ENCODE peak calls at places on chromosome 19, in eight cellular contexts. One of them, this sample, is unnamed.

GRCh38 chr19:36125557-36125956 is 10.3 kb downstream of the TBCB start:
- DNase-seq in GM12891: no peak
- DNase-seq in GM12878: no peak
- DNase-seq in stomach: no peak
- DNase-seq in upper lobe of left lung: no peak
- DNase-seq in breast epithelium: no peak
- DNase-seq in HepG2: no peak
- DNase-seq in sigmoid colon: no peak
- DNase-seq in this sample: no peak

GRCh38 chr19:1101337-1101698 is 2.5 kb upstream of the GPX4 start:
- DNase-seq in GM12891: no peak
- DNase-seq in GM12878: no peak
- DNase-seq in stomach: peak; percentile 44
- DNase-seq in upper lobe of left lung: no peak
- DNase-seq in breast epithelium: no peak
- DNase-seq in HepG2: no peak
- DNase-seq in sigmoid colon: peak; percentile 87
- DNase-seq in this sample: no peak

GRCh38 chr19:41223431-41224234 is 4.6 kb downstream of the AXL start:
- DNase-seq in GM12891: no peak
- DNase-seq in GM12878: no peak
- DNase-seq in stomach: no peak
- DNase-seq in upper lobe of left lung: no peak
- DNase-seq in breast epithelium: no peak
- DNase-seq in HepG2: peak; percentile 57
- DNase-seq in sigmoid colon: peak; percentile 72
- DNase-seq in this sample: no peak

GRCh38 chr19:1135454-1135853 is 31.7 kb downstream of the GPX4 start:
- DNase-seq in GM12891: no peak
- DNase-seq in GM12878: no peak
- DNase-seq in stomach: no peak
- DNase-seq in upper lobe of left lung: peak; percentile 82
- DNase-seq in breast epithelium: no peak
- DNase-seq in HepG2: no peak
- DNase-seq in sigmoid colon: no peak
- DNase-seq in this sample: no peak

GRCh38 chr19:49436381-49437017 is 4.8 kb downstream of the SLC17A7 start:
- DNase-seq in GM12891: no peak
- DNase-seq in GM12878: no peak
- DNase-seq in stomach: no peak
- DNase-seq in upper lobe of left lung: peak; percentile 85
- DNase-seq in breast epithelium: no peak
- DNase-seq in HepG2: no peak
- DNase-seq in sigmoid colon: no peak
- DNase-seq in this sample: no peak

GRCh38 chr19:41638624-41639023 is 11.8 kb upstream of the CEACAM4 start:
- DNase-seq in GM12891: no peak
- DNase-seq in GM12878: no peak
- DNase-seq in stomach: no peak
- DNase-seq in upper lobe of left lung: no peak
- DNase-seq in breast epithelium: no peak
- DNase-seq in HepG2: no peak
- DNase-seq in sigmoid colon: no peak
- DNase-seq in this sample: no peak

GRCh38 chr19:42246143-42246868 is 3.9 kb upstream of the GSK3A start:
- DNase-seq in GM12891: no peak
- DNase-seq in GM12878: no peak
- DNase-seq in stomach: peak; percentile 73
- DNase-seq in upper lobe of left lung: no peak
- DNase-seq in breast epithelium: peak; percentile 75
- DNase-seq in HepG2: no peak
- DNase-seq in sigmoid colon: peak; percentile 95
- DNase-seq in this sample: no peak

GRCh38 chr19:16591803-16592556 is 19.8 kb upstream of the SLC35E1 start:
- DNase-seq in GM12891: no peak
- DNase-seq in GM12878: no peak
- DNase-seq in stomach: no peak
- DNase-seq in upper lobe of left lung: no peak
- DNase-seq in breast epithelium: no peak
- DNase-seq in HepG2: no peak
- DNase-seq in sigmoid colon: no peak
- DNase-seq in this sample: no peak

GRCh38 chr19:3644351-3645066 is 17.9 kb upstream of the CACTIN start:
- DNase-seq in GM12891: no peak
- DNase-seq in GM12878: no peak
- DNase-seq in stomach: peak; percentile 72
- DNase-seq in upper lobe of left lung: peak; percentile 62
- DNase-seq in breast epithelium: peak; percentile 73
- DNase-seq in HepG2: no peak
- DNase-seq in sigmoid colon: no peak
- DNase-seq in this sample: no peak

GRCh38 chr19:15138427-15138826 is 31.2 kb downstream of the SYDE1 start:
- DNase-seq in GM12891: no peak
- DNase-seq in GM12878: no peak
- DNase-seq in stomach: no peak
- DNase-seq in upper lobe of left lung: no peak
- DNase-seq in breast epithelium: no peak
- DNase-seq in HepG2: no peak
- DNase-seq in sigmoid colon: no peak
- DNase-seq in this sample: no peak

GRCh38 chr19:42412661-42413076 is 14.5 kb downstream of the LIPE start:
- DNase-seq in GM12891: no peak
- DNase-seq in GM12878: no peak
- DNase-seq in stomach: no peak
- DNase-seq in upper lobe of left lung: no peak
- DNase-seq in breast epithelium: no peak
- DNase-seq in HepG2: no peak
- DNase-seq in sigmoid colon: no peak
- DNase-seq in this sample: no peak

GRCh38 chr19:958967-959685 is 25.0 kb upstream of the WDR18 start:
- DNase-seq in GM12891: no peak
- DNase-seq in GM12878: no peak
- DNase-seq in stomach: no peak
- DNase-seq in upper lobe of left lung: no peak
- DNase-seq in breast epithelium: no peak
- DNase-seq in HepG2: peak; percentile 59
- DNase-seq in sigmoid colon: no peak
- DNase-seq in this sample: no peak

GRCh38 chr19:6127716-6128335 is 7.6 kb upstream of the ACSBG2 start:
- DNase-seq in GM12891: no peak
- DNase-seq in GM12878: no peak
- DNase-seq in stomach: no peak
- DNase-seq in upper lobe of left lung: no peak
- DNase-seq in breast epithelium: no peak
- DNase-seq in HepG2: no peak
- DNase-seq in sigmoid colon: no peak
- DNase-seq in this sample: no peak
- TF ChIP-seq POLR2AphosphoS5 in GM12891: no peak
- TF ChIP-seq POLR2AphosphoS5 in GM12878: no peak
- TF ChIP-seq POLR2AphosphoS5 in stomach: no peak
- TF ChIP-seq POLR2AphosphoS5 in upper lobe of left lung: no peak
- TF ChIP-seq POLR2AphosphoS5 in breast epithelium: no peak
- TF ChIP-seq POLR2AphosphoS5 in HepG2: no peak
- TF ChIP-seq POLR2AphosphoS5 in sigmoid colon: no peak
- TF ChIP-seq POLR2AphosphoS5 in this sample: no peak

DNA sequence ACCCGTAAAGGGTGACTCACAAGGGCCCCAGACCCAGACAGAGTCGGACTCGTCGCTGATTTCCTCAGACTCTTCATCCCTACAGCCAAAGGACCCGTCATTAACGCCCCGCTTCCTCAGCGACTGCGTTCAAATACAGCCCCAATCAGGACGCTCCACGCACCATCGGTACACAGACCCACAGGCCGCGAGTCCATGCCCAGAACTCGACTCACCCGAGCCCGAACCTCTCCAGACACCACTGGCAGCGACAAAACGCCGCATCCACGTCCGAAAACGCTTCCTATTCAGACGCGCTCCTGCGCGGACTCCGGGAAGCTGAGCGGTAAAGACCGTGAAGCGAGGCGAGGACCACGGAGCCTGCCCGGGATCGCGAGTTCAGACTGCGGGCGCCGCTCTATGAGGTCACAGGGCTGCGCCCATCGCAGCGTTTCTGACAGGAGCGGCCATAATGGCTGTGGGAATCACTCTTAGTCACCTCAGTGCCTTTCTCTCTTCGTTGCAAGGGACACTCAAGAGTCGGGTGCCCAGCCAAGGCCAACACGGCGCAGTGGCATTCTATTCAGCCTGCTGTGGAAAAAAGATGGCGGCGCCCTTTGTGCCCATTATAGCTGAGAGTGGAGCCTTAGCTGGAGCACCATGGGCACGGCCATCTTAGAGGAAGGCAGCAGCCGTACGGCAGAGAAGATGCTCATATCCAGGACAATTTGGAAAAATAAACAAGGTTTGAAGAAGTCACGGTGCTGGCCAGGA is at the start of gene ZNF614:
- DNase-seq in GM12891: peak; percentile 77
- DNase-seq in GM12878: peak; percentile 49
- DNase-seq in stomach: peak; percentile 87
- DNase-seq in upper lobe of left lung: peak; percentile 96
- DNase-seq in breast epithelium: peak; percentile 80
- DNase-seq in HepG2: peak; percentile 71
- DNase-seq in sigmoid colon: peak; percentile 90
- DNase-seq in this sample: peak; percentile 72
- TF ChIP-seq POLR2A in GM12891: peak; percentile 96
- TF ChIP-seq POLR2A in GM12878: peak; percentile 98
- TF ChIP-seq POLR2A in stomach: no peak
- TF ChIP-seq POLR2A in upper lobe of left lung: no peak
- TF ChIP-seq POLR2A in breast epithelium: peak; percentile 25
- TF ChIP-seq POLR2A in HepG2: peak; percentile 93
- TF ChIP-seq POLR2A in sigmoid colon: peak; percentile 9
- TF ChIP-seq POLR2A in this sample: peak; percentile 94

GRCh38 chr19:12884202-12884601 is 2.8 kb downstream of the KLF1 start:
- DNase-seq in GM12891: no peak
- DNase-seq in GM12878: no peak
- DNase-seq in stomach: no peak
- DNase-seq in upper lobe of left lung: no peak
- DNase-seq in breast epithelium: no peak
- DNase-seq in HepG2: no peak
- DNase-seq in sigmoid colon: no peak
- DNase-seq in this sample: no peak

GRCh38 chr19:12886943-12887747 is at the start of gene KLF1:
- DNase-seq in GM12891: no peak
- DNase-seq in GM12878: no peak
- DNase-seq in stomach: no peak
- DNase-seq in upper lobe of left lung: no peak
- DNase-seq in breast epithelium: no peak
- DNase-seq in HepG2: no peak
- DNase-seq in sigmoid colon: no peak
- DNase-seq in this sample: no peak

GRCh38 chr19:12884627-12884925 is 2.4 kb downstream of the KLF1 start:
- DNase-seq in GM12891: no peak
- DNase-seq in GM12878: no peak
- DNase-seq in stomach: no peak
- DNase-seq in upper lobe of left lung: no peak
- DNase-seq in breast epithelium: no peak
- DNase-seq in HepG2: no peak
- DNase-seq in sigmoid colon: no peak
- DNase-seq in this sample: no peak

GRCh38 chr19:12885749-12886706 is 973 bp downstream of the KLF1 start:
- DNase-seq in GM12891: no peak
- DNase-seq in GM12878: no peak
- DNase-seq in stomach: no peak
- DNase-seq in upper lobe of left lung: no peak
- DNase-seq in breast epithelium: no peak
- DNase-seq in HepG2: no peak
- DNase-seq in sigmoid colon: no peak
- DNase-seq in this sample: no peak

DNA sequence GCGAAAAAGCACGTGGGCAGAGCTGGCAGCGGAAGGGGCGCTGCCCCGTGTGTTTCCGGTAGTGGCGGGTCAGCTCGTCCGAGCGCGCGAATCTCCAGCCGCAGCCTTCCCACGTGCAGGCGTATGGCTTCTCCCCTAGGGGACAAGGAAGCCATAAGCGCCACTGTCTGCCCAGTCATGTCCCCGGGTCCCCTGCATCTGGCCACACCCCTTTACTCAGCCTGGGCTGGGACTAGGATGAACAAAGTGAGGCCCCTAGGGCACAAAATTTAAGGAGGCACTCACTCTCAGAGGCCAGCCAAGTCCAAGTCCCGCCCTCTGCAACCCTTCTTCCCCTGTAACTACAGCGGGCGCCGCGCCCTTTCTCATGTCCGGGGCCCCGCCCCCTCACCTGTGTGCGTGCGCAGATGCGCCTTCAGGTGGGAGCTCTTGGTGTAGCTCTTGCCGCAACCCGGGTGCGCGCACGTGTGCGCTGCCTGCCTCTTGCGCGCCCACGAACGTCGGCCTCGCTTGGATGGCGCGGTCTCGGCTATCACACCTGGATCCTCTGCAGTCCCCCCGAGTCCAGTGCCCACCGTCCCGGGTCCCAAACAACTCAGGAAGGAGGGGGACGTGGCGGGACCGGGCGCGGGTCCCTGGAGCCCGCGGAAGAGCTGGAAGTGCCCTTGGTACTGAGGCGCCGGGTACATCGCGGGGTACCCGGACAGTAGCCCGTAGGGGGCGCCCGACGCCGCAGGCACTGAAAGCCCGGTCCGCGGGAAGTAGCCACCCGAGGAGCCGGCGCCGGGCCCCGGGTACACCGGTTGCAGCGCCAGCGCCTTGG is 1.9 kb downstream of the KLF1 start:
- DNase-seq in GM12891: peak; percentile 78
- DNase-seq in GM12878: peak; percentile 57
- DNase-seq in stomach: peak; percentile 95
- DNase-seq in upper lobe of left lung: peak; percentile 98
- DNase-seq in breast epithelium: peak; percentile 87
- DNase-seq in HepG2: peak; percentile 29
- DNase-seq in sigmoid colon: peak; percentile 85
- DNase-seq in this sample: peak; percentile 80
- TF ChIP-seq POLR2AphosphoS5 in GM12891: no peak
- TF ChIP-seq POLR2AphosphoS5 in GM12878: no peak
- TF ChIP-seq POLR2AphosphoS5 in stomach: no peak
- TF ChIP-seq POLR2AphosphoS5 in upper lobe of left lung: no peak
- TF ChIP-seq POLR2AphosphoS5 in breast epithelium: no peak
- TF ChIP-seq POLR2AphosphoS5 in HepG2: no peak
- TF ChIP-seq POLR2AphosphoS5 in sigmoid colon: no peak
- TF ChIP-seq POLR2AphosphoS5 in this sample: no peak

DNA sequence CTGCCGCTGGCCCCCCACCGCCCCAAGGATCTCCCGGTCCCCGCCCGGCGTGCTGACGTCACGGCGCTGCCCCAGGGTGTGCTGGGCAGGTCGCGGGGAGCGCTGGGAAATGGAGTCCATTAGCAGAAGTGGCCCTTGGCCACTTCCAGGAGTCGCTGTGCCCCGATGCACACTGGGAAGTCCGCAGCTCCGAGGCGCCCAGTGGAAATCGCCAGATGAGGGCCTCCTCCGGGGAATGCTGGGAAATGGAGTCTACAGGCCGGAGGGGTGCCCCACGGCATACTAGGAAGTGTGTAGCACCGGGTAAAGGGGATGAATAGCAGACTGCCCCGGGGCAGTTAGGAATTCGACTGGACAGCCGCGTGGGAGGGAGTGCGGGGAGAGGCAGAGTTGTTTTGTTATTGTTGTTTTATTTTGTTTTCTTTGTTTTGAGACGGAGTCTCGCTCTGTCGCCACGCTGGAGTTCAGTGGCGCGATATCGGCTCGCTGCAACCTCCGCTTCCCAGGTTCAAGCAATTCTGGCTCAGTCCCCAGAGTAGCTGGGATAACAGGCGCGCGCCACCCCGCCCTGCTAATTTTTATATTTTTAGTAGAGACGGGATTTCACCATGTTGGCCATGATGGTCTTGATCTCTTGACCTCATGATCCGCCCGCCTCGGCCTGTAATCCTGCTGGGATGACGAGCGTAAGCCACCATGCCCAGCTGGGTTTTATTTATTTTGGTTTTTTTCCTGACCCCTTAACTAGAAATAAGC is at the start of gene PPP1R12C:
- DNase-seq in GM12891: peak; percentile 99
- DNase-seq in GM12878: peak; percentile 92
- DNase-seq in stomach: peak; percentile 99
- DNase-seq in upper lobe of left lung: peak; percentile 100
- DNase-seq in breast epithelium: peak; percentile 96
- DNase-seq in HepG2: peak; percentile 97
- DNase-seq in sigmoid colon: peak; percentile 100
- DNase-seq in this sample: peak; percentile 99
- TF ChIP-seq POLR2A in GM12891: peak; percentile 45
- TF ChIP-seq POLR2A in GM12878: peak; percentile 56
- TF ChIP-seq POLR2A in stomach: no peak
- TF ChIP-seq POLR2A in upper lobe of left lung: no peak
- TF ChIP-seq POLR2A in breast epithelium: no peak
- TF ChIP-seq POLR2A in HepG2: peak; percentile 50
- TF ChIP-seq POLR2A in sigmoid colon: no peak
- TF ChIP-seq POLR2A in this sample: peak; percentile 55

This sample was measured in GM12892.